ENCODE peak calls at places on chromosomes 7 and 10, in six cellular contexts. L is lower leg skin, Z is testis, C is GM10248, N is brain microvascular endothelial cell, U is right atrium auricular region. W is an unnamed sample.

GRCh38 chr10:77726301-77726700 is 88.7 kb upstream of the KCNMA1 start:
- DNase-seq in N (no peak), Z (no peak), L (no peak), C (no peak), U (no peak), W (no peak)

GRCh38 chr10:80516506-80517075 is 21.1 kb upstream of the SH2D4B start:
- DNase-seq in U (no peak), C (no peak), Z (no peak), L (no peak), N (no peak), W (no peak)

GRCh38 chr10:1123198-1123597 is 67.0 kb downstream of the WDR37 start:
- DNase-seq in C (no peak), N (no peak), U (no peak), Z (no peak), L (no peak), W (peak; percentile 71)

GRCh38 chr7:40447345-40447744 is 312.5 kb downstream of the SUGCT start:
- DNase-seq in Z (no peak), C (no peak), N (no peak), L (no peak), U (no peak), W (no peak)

GRCh38 chr10:47049056-47049851 is 138.0 kb downstream of the PTPN20 start:
- DNase-seq in L (no peak), Z (peak; percentile 6), C (no peak), U (no peak), N (no peak), W (no peak)

GRCh38 chr7:95840953-95841950 is 68.9 kb downstream of the DYNC1I1 start:
- DNase-seq in L (no peak), C (peak; percentile 40), U (no peak), N (no peak), Z (no peak), W (no peak)

GRCh38 chr10:72277340-72277995 is 3.7 kb downstream of the DDIT4 start:
- DNase-seq in N (no peak), L (no peak), Z (no peak), U (no peak), C (no peak), W (no peak)

GRCh38 chr7:116790025-116790424 is 72.4 kb upstream of the CAPZA2 start:
- DNase-seq in Z (no peak), N (no peak), U (no peak), L (no peak), C (no peak), W (no peak)

GRCh38 chr7:39951156-39951942 is 1.3 kb downstream of the CDK13 start:
- DNase-seq in N (peak; percentile 38), Z (peak; percentile 64), L (peak; percentile 34), C (peak; percentile 73), U (peak; percentile 61), W (peak; percentile 84)

GRCh38 chr10:3874988-3875841 is 90.2 kb upstream of the KLF6 start:
- DNase-seq in L (no peak), N (no peak), U (peak; percentile 57), Z (no peak), C (peak; percentile 56), W (peak; percentile 37)

GRCh38 chr7:92137531-92137930 is 3.3 kb upstream of the CYP51A1 start:
- DNase-seq in C (no peak), N (no peak), U (no peak), Z (no peak), L (no peak), W (no peak)

GRCh38 chr7:155469311-155470185 is 11.6 kb downstream of the EN2 start:
- DNase-seq in Z (no peak), L (no peak), C (no peak), U (no peak), N (no peak), W (no peak)

DNA sequence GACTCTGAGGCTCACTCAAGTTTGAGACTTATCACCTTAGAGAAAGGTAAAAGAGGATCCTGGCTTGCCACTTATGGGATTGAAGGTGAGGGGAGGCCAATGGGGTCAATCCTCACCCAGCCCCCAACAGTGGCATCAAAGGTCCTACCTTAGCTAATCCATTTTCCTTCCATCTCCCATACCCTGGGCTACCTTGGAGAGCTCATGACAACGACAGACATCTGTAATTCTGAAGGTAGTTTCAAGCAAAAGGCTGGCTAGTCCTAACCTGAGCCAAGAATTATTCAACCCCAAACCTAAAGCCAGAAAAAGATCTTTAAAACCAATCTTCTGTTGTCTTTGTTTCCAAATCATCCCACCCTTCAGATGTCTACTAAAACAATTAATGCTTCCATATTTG is 179.2 kb upstream of the GHITM start:
- DNase-seq in U (no peak), Z (no peak), C (no peak), N (no peak), L (no peak), W (no peak)
- TF ChIP-seq CTCF in U (no peak), Z (no peak), C (no peak), N (no peak), L (no peak), W (no peak)

GRCh38 chr7:63041786-63042185 is 956.9 kb upstream of the ZNF722 start:
- DNase-seq in N (no peak), C (no peak), U (no peak), Z (peak; percentile 36), L (no peak), W (no peak)

GRCh38 chr7:63044721-63045120 is 953.9 kb upstream of the ZNF722 start:
- DNase-seq in N (no peak), L (no peak), U (no peak), C (no peak), Z (no peak), W (no peak)

GRCh38 chr7:63042730-63043511 is 955.7 kb upstream of the ZNF722 start:
- DNase-seq in Z (no peak), C (no peak), N (no peak), U (no peak), L (no peak), W (no peak)

GRCh38 chr7:63045575-63045974 is 953.1 kb upstream of the ZNF722 start:
- DNase-seq in U (no peak), C (no peak), Z (no peak), N (no peak), L (no peak), W (no peak)

DNA sequence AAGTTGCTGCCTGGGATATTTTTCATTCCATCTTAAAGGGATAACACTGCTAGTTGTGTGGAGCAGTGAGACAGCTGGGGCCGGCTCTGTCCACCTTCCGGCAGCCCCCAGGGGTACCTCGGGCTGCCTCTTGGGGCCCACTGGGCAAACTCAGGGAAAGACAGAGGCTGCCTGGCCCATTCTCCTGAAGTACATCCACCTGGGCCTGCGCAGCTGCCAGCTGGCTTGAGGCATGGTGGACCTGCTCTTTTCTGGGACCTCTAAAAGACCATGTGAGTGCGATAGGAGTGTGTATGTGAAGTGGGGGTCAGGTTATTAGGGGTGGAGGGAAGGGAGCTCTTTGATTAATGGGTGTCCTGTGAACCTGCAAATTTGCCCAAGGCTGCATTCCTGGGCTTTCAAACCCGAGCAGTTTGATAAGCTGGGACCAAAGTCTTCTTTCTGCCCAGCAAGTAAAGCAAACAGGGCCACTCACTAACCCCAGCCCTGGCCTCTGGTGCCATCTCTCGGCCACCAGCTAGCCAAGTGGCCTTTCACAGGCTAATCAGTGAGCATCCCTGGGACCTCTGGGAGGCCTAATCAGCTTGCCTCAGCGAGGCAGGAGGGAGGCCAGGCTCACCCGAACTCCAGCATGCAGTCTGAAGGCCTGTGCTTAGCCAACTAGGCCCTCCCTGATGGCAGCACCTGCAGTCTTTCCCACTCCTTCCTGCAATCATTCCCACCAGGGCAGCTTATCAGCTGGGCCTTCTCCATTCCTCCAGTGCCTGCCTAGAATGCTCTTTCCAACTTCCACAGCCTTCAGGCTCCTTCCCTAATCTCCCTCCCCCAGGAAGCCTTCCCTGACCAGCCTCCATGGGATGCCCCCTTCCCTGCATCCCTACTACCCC is 954.7 kb upstream of the ZNF722 start:
- DNase-seq in L (no peak), U (no peak), N (no peak), C (no peak), Z (peak; percentile 74), W (no peak)
- TF ChIP-seq CTCF in L (no peak), U (no peak), N (no peak), C (no peak), Z (no peak), W (no peak)

GRCh38 chr7:45901566-45901965 is 13.3 kb downstream of the IGFBP1 start:
- DNase-seq in C (no peak), N (no peak), U (no peak), Z (no peak), L (no peak), W (no peak)

GRCh38 chr7:45897042-45897690 is 8.9 kb downstream of the IGFBP1 start:
- DNase-seq in C (no peak), Z (no peak), L (no peak), N (peak; percentile 87), U (peak; percentile 21), W (no peak)

GRCh38 chr7:45898241-45898640 is 10.0 kb downstream of the IGFBP1 start:
- DNase-seq in Z (no peak), U (no peak), L (no peak), N (no peak), C (no peak), W (no peak)

DNA sequence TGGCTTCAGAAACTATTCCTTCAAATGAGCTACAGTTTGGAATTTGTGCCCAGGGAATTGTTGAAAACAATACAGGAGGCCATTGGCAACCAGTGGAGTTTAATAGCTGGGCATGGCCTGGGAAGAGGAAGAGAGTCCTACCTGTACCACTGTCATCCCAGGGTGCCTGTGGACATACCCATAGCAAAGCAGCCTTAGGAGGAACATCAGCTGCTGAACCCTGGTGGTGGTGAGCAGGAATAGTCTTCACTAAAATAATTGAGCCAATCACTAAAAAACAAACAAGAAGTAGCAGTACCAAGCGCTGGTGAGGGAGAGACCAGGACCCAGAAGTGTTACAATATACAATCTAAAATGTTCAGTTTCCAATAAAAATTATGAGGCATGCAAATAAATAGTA is 14.5 kb downstream of the IGFBP1 start:
- DNase-seq in U (no peak), N (no peak), C (no peak), Z (no peak), L (no peak), W (no peak)
- TF ChIP-seq CTCF in U (no peak), N (peak; percentile 24), C (no peak), Z (no peak), L (no peak), W (no peak)

GRCh38 chr7:151856098-151856497 is 20.8 kb downstream of the PRKAG2 start:
- DNase-seq in C (no peak), L (no peak), U (no peak), N (no peak), Z (no peak), W (no peak)
- TF ChIP-seq CTCF in C (no peak), L (no peak), U (no peak), N (no peak), Z (no peak), W (no peak)